ENCODE peak calls at places on chromosomes 3 and 15, in seven cellular contexts. P, B, J, Q, A, H and R are unnamed samples.

GRCh38 chr3:32532434-32532833 is 29.8 kb upstream of the CMTM6 start:
- DNase-seq in Q (no peak), H (no peak), B (no peak), A (no peak), J (no peak), P (no peak), R (no peak)

GRCh38 chr3:29759443-29760033 is 478.7 kb downstream of the RBMS3 start:
- DNase-seq in J (no peak), A (no peak), H (no peak), B (no peak), Q (no peak), P (peak), R (no peak)

GRCh38 chr3:32106929-32107362 is 526 bp downstream of the GPD1L start:
- DNase-seq in H (peak), Q (no peak), A (no peak), P (no peak), B (peak), J (peak), R (no peak)

GRCh38 chr15:85854345-85855097 is 59.8 kb upstream of the KLHL25 start:
- DNase-seq in Q (peak), B (peak), H (no peak), J (peak), P (peak), A (no peak), R (no peak)

GRCh38 chr3:32952369-32953067 is 1.1 kb downstream of the CCR4 start:
- DNase-seq in A (no peak), H (no peak), J (no peak), B (no peak), Q (no peak), P (no peak), R (no peak)

GRCh38 chr3:176951144-176951543 is 246.1 kb downstream of the TBL1XR1 start:
- DNase-seq in A (no peak), B (no peak), J (no peak), P (peak), Q (no peak), H (no peak), R (no peak)

GRCh38 chr15:47027322-47027946 is 689.9 kb upstream of the SEMA6D start:
- DNase-seq in J (no peak), Q (no peak), A (no peak), P (no peak), H (no peak), B (peak), R (no peak)

GRCh38 chr3:61565569-61565968 is 4.2 kb downstream of the PTPRG start:
- DNase-seq in J (no peak), H (no peak), P (no peak), A (no peak), Q (no peak), B (no peak), R (no peak)

GRCh38 chr3:123431658-123432323 is 17.1 kb downstream of the ADCY5 start:
- DNase-seq in B (no peak), H (no peak), A (no peak), P (peak), Q (no peak), J (no peak), R (no peak)

GRCh38 chr3:123431007-123431657 is 17.8 kb downstream of the ADCY5 start:
- DNase-seq in P (no peak), J (no peak), B (no peak), A (no peak), Q (no peak), H (no peak), R (no peak)

GRCh38 chr3:123429362-123430125 is 19.3 kb downstream of the ADCY5 start:
- DNase-seq in J (no peak), Q (no peak), A (no peak), B (no peak), H (no peak), P (no peak), R (no peak)

GRCh38 chr3:123430266-123430665 is 18.6 kb downstream of the ADCY5 start:
- DNase-seq in Q (no peak), J (no peak), A (no peak), P (no peak), B (no peak), H (no peak), R (no peak)

GRCh38 chr3:123432832-123433523 is 15.9 kb downstream of the ADCY5 start:
- DNase-seq in A (no peak), P (no peak), H (no peak), Q (no peak), J (no peak), B (no peak), R (no peak)
- H3K4me3 ChIP-seq in A (no peak), P (no peak), H (no peak), Q (no peak), J (no peak), B (no peak), R (no peak)

GRCh38 chr3:98584563-98584962 is 8.8 kb downstream of the CPOX start:
- DNase-seq in B (no peak), P (no peak), H (no peak), J (no peak), Q (no peak), A (no peak), R (no peak)
- H3K27ac ChIP-seq in B (no peak), P (no peak), H (no peak), J (no peak), Q (peak), A (no peak), R (no peak)

GRCh38 chr3:113571360-113571759 is 39.0 kb downstream of the SIDT1 start:
- DNase-seq in H (no peak), P (no peak), B (no peak), J (no peak), A (no peak), Q (no peak), R (no peak)

GRCh38 chr3:113575191-113575590 is 42.8 kb downstream of the SIDT1 start:
- DNase-seq in P (no peak), B (no peak), H (no peak), A (no peak), J (peak), Q (no peak), R (no peak)

GRCh38 chr3:113574213-113574612 is 41.9 kb downstream of the SIDT1 start:
- DNase-seq in A (no peak), B (no peak), H (no peak), Q (no peak), P (no peak), J (peak), R (no peak)

GRCh38 chr3:113573728-113574127 is 41.4 kb downstream of the SIDT1 start:
- DNase-seq in A (no peak), P (no peak), B (no peak), J (peak), H (no peak), Q (no peak), R (no peak)

GRCh38 chr3:113570158-113570557 is 37.8 kb downstream of the SIDT1 start:
- DNase-seq in Q (no peak), P (no peak), J (no peak), B (no peak), A (no peak), H (no peak), R (no peak)
- H3K4me3 ChIP-seq in Q (no peak), P (no peak), J (no peak), B (no peak), A (no peak), H (no peak), R (no peak)

DNA sequence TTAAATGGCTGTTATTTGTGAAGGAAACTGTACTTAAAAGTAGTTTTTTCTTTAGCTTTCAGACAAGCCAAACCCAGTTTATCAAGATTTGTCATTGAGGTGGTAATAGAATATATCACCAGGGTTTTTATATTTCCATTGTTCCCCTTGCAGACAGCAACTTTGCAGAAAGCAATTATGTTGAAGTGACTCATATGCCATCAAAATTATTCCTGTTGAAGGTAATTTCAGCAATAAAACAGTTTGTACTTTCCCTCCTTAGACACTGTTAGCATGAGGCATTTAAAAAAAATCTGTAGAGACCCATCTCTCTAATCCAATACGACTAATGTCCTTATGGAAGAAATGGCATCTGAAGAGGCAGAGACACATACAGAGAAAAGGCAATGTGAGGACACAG is 219.0 kb downstream of the NFKBIZ start:
- DNase-seq in H (no peak), P (no peak), J (no peak), Q (no peak), B (no peak), A (no peak), R (no peak)
- H3K27ac ChIP-seq in H (no peak), P (no peak), J (peak), Q (no peak), B (no peak), A (no peak), R (no peak)